ENCODE peak calls at places on chromosomes 5 and 9, in five cellular contexts. W is A549, Z is thyroid gland, H is B cell, P is H1. N is an unnamed sample.

GRCh38 chr9:137365056-137365455 is 57.9 kb downstream of the EXD3 start:
- DNase-seq in W (no peak), Z (no peak), H (peak), P (no peak), N (no peak)

GRCh38 chr9:95574176-95574575 is 57.4 kb upstream of the PTCH1 start:
- DNase-seq in W (peak), Z (no peak), H (no peak), P (no peak), N (peak)

GRCh38 chr5:116035123-116035522 is 2.9 kb downstream of the ARL14EPL start:
- DNase-seq in W (no peak), Z (no peak), H (no peak), P (no peak), N (no peak)

GRCh38 chr5:52814749-52815148 is 27.0 kb downstream of the ITGA1 start:
- DNase-seq in W (no peak), Z (no peak), H (no peak), P (no peak), N (no peak)

GRCh38 chr9:6711403-6711802 is 46.4 kb upstream of the KDM4C start:
- DNase-seq in W (no peak), Z (no peak), H (no peak), P (no peak), N (no peak)

GRCh38 chr9:95215368-95215898 is 102.1 kb downstream of the FANCC start:
- DNase-seq in W (no peak), Z (no peak), H (no peak), P (no peak), N (no peak)

GRCh38 chr5:93249651-93250289 is 331.2 kb downstream of the NR2F1-AS1 start:
- DNase-seq in W (no peak), Z (no peak), H (no peak), P (no peak), N (no peak)

GRCh38 chr5:36689225-36689624 is 82.8 kb downstream of the SLC1A3 start:
- DNase-seq in W (no peak), Z (no peak), H (peak), P (no peak), N (peak)

GRCh38 chr9:35923927-35924763 is 14.9 kb downstream of the SPAAR start:
- DNase-seq in W (peak), Z (peak), H (no peak), P (no peak), N (peak)

GRCh38 chr5:109825450-109825849 is 135.7 kb downstream of the MAN2A1 start:
- DNase-seq in W (peak), Z (no peak), H (no peak), P (no peak), N (no peak)

GRCh38 chr9:134390537-134390936 is 64.3 kb downstream of the RXRA start:
- DNase-seq in W (no peak), Z (no peak), H (peak), P (no peak), N (peak)

GRCh38 chr9:123335227-123335985 is 20.6 kb upstream of the CRB2 start:
- DNase-seq in W (no peak), Z (peak), H (no peak), P (no peak), N (no peak)

GRCh38 chr9:88998911-88999310 is 7.6 kb downstream of the S1PR3 start:
- DNase-seq in W (peak), Z (peak), H (no peak), P (no peak), N (no peak)

GRCh38 chr5:20109326-20109725 is 121.3 kb upstream of the CDH18 start:
- DNase-seq in W (no peak), Z (no peak), H (no peak), P (no peak), N (no peak)

GRCh38 chr9:6153425-6153824 is 62.2 kb upstream of the IL33 start:
- DNase-seq in W (peak), Z (no peak), H (no peak), P (no peak), N (no peak)

GRCh38 chr5:150217874-150218692 is 28.2 kb downstream of the SLC6A7 start:
- DNase-seq in W (peak), Z (peak), H (peak), P (peak), N (peak)

GRCh38 chr9:5846501-5846921 is 13.6 kb upstream of the ERMP1 start:
- DNase-seq in W (no peak), Z (no peak), H (no peak), P (no peak), N (no peak)

GRCh38 chr5:167964529-167964928 is 326.9 kb upstream of the WWC1 start:
- DNase-seq in W (no peak), Z (no peak), H (no peak), P (no peak), N (no peak)
- TF ChIP-seq CTCF in W (no peak), Z (peak), H (no peak), P (peak), N (no peak)

GRCh38 chr5:125894383-125894782 is 528.8 kb upstream of the GRAMD2B start:
- DNase-seq in W (no peak), Z (no peak), H (no peak), P (no peak), N (no peak)
- TF ChIP-seq CTCF in W (no peak), Z (no peak), H (no peak), P (no peak), N (no peak)

GRCh38 chr9:20524776-20525175 is 97.5 kb downstream of the MLLT3 start:
- DNase-seq in W (peak), Z (no peak), H (no peak), P (peak), N (peak)
- TF ChIP-seq CTCF in W (peak), Z (peak), H (no peak), P (peak), N (peak)

GRCh38 chr5:176619569-176620332 is 9.8 kb upstream of the GPRIN1 start:
- DNase-seq in W (no peak), Z (no peak), H (no peak), P (no peak), N (no peak)

GRCh38 chr5:176620333-176620981 is 9.9 kb downstream of the SNCB start:
- DNase-seq in W (peak), Z (no peak), H (no peak), P (no peak), N (peak)

GRCh38 chr5:176619203-176619568 is 9.2 kb upstream of the GPRIN1 start:
- DNase-seq in W (peak), Z (peak), H (peak), P (peak), N (peak)

GRCh38 chr5:176616520-176616919 is 6.6 kb upstream of the GPRIN1 start:
- DNase-seq in W (no peak), Z (no peak), H (no peak), P (no peak), N (no peak)

DNA sequence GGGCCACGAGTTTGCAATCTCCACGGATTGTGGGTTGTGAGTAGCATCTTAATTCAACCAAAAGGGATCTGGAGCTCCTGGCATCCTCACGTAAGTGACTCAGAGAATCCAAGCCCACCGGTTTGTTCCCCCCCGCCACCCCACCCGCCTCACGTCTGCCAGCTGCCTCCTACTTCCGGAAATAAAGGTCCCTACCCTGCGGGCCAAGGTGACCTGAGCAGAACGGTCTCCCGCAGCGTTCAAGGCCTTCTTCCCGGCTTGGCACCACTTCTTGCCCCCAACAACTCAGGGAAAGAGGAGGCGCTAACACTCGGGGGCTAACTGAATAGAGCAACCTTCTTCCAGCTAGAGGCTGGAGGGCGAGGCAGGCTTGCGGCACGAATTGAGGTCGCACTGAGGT is 8.8 kb upstream of the GPRIN1 start:
- DNase-seq in W (no peak), Z (no peak), H (no peak), P (no peak), N (no peak)
- TF ChIP-seq CTCF in W (no peak), Z (no peak), H (no peak), P (no peak), N (no peak)

GRCh38 chr9:132241483-132241839 is 79.6 kb downstream of the NTNG2 start:
- DNase-seq in W (no peak), Z (no peak), H (peak), P (no peak), N (no peak)
- TF ChIP-seq CTCF in W (no peak), Z (no peak), H (no peak), P (no peak), N (no peak)

GRCh38 chr9:83219154-83219923 is 156.4 kb upstream of the RASEF start:
- DNase-seq in W (peak), Z (peak), H (no peak), P (peak), N (peak)
- TF ChIP-seq CTCF in W (peak), Z (peak), H (no peak), P (peak), N (no peak)

N was measured in activated CD8-positive, alpha-beta T cell treated with anti-CD3 and anti-CD28 coated beads for 36 hours.